ENCODE peak calls at places on chromosomes 4 and X, in four cellular contexts. M is K562, B is GM12878, S is HL-60. L is an unnamed sample.

GRCh38 chr4:152243890-152244595 is 291.8 kb downstream of the FBXW7 start:
- DNase-seq in M (no peak), B (no peak), S (no peak), L (no peak)

GRCh38 chr4:71126719-71127118 is 133.3 kb downstream of the DCK start:
- DNase-seq in M (no peak), B (no peak), S (no peak), L (no peak)

GRCh38 chrX:49247916-49248811 is 12.9 kb downstream of the CCDC22 start:
- DNase-seq in M (no peak), B (no peak), S (no peak), L (no peak)

GRCh38 chr4:35723973-35724372 is 520.3 kb downstream of the ARAP2 start:
- DNase-seq in M (no peak), B (no peak), S (no peak), L (no peak)

GRCh38 chrX:74550295-74550802 is 64.1 kb downstream of the RLIM start:
- DNase-seq in M (peak), B (peak), S (peak), L (no peak)

GRCh38 chr4:124121511-124121934 is 591.0 kb downstream of the ANKRD50 start:
- DNase-seq in M (no peak), B (no peak), S (no peak), L (no peak)

GRCh38 chrX:17464196-17464595 is 89.2 kb downstream of the NHS start:
- DNase-seq in M (no peak), B (no peak), S (no peak), L (no peak)

GRCh38 chr4:100576570-100576969 is 58.7 kb upstream of the EMCN start:
- DNase-seq in M (no peak), B (no peak), S (no peak), L (no peak)

GRCh38 chr4:69122476-69122875 is 26.2 kb downstream of the UGT2B7 start:
- DNase-seq in M (no peak), B (no peak), S (no peak), L (no peak)

GRCh38 chr4:76607266-76607799 is 172.3 kb downstream of the SHROOM3 start:
- DNase-seq in M (no peak), B (peak), S (no peak), L (peak)

GRCh38 chr4:174575436-174575835 is 53.1 kb upstream of the HPGD start:
- DNase-seq in M (no peak), B (no peak), S (no peak), L (no peak)

GRCh38 chr4:6027392-6027791 is 9.2 kb upstream of the C4orf50 start:
- DNase-seq in M (no peak), B (no peak), S (no peak), L (no peak)

GRCh38 chrX:115023139-115023538 is 5.7 kb upstream of the IL13RA2 start:
- DNase-seq in M (peak), B (no peak), S (no peak), L (no peak)

GRCh38 chrX:79630033-79631009 is 263.2 kb upstream of the ITM2A start:
- DNase-seq in M (no peak), B (peak), S (no peak), L (no peak)

GRCh38 chrX:105837227-105837626 is 14.9 kb downstream of the NRK start:
- DNase-seq in M (no peak), B (no peak), S (no peak), L (no peak)

GRCh38 chr4:70969076-70969475 is 24.4 kb upstream of the DCK start:
- DNase-seq in M (no peak), B (no peak), S (no peak), L (no peak)

GRCh38 chr4:6351246-6352000 is 81.8 kb downstream of the WFS1 start:
- DNase-seq in M (no peak), B (no peak), S (no peak), L (no peak)

GRCh38 chrX:63967541-63967940 is 182.5 kb upstream of the ARHGEF9 start:
- DNase-seq in M (no peak), B (no peak), S (no peak), L (no peak)

GRCh38 chr4:168628251-168628650 is 131.4 kb downstream of the PALLD start:
- DNase-seq in M (no peak), B (no peak), S (no peak), L (no peak)

GRCh38 chr4:41644915-41645295 is 103.6 kb downstream of the PHOX2B start:
- DNase-seq in M (no peak), B (no peak), S (no peak), L (no peak)

GRCh38 chr4:5812506-5813229 is 80.2 kb downstream of the CRMP1 start:
- DNase-seq in M (peak), B (no peak), S (peak), L (peak)

GRCh38 chr4:105710012-105710600 is 1.5 kb downstream of the GSTCD start:
- DNase-seq in M (no peak), B (no peak), S (no peak), L (no peak)

GRCh38 chr4:173509031-173510001 is 20.7 kb downstream of the HAND2 start:
- DNase-seq in M (no peak), B (no peak), S (peak), L (no peak)

GRCh38 chr4:63563288-63564014 is 845.8 kb downstream of the TECRL start:
- DNase-seq in M (no peak), B (no peak), S (no peak), L (no peak)

GRCh38 chr4:43898836-43899235 is 549.8 kb downstream of the KCTD8 start:
- DNase-seq in M (no peak), B (no peak), S (no peak), L (no peak)

GRCh38 chr4:145505945-145506344 is 24.3 kb downstream of the SMAD1 start:
- DNase-seq in M (no peak), B (no peak), S (no peak), L (no peak)

GRCh38 chrX:5907202-5907601 is 321.5 kb downstream of the NLGN4X start:
- DNase-seq in M (no peak), B (no peak), S (no peak), L (no peak)

GRCh38 chr4:144788469-144788868 is 142.5 kb downstream of the HHIP start:
- DNase-seq in M (no peak), B (no peak), S (no peak), L (no peak)

GRCh38 chrX:134026732-134027311 is 41.4 kb upstream of the GPC3 start:
- DNase-seq in M (peak), B (no peak), S (peak), L (no peak)

GRCh38 chrX:43526878-43527277 is 129.2 kb upstream of the MAOA start:
- DNase-seq in M (no peak), B (no peak), S (no peak), L (no peak)

GRCh38 chr4:154126276-154126675 is 337.4 kb upstream of the SFRP2 start:
- DNase-seq in M (no peak), B (no peak), S (no peak), L (no peak)

GRCh38 chrX:40102393-40103381 is 4.9 kb upstream of the BCOR start:
- DNase-seq in M (no peak), B (no peak), S (no peak), L (no peak)

GRCh38 chr4:161256172-161256571 is 907.6 kb downstream of the FSTL5 start:
- DNase-seq in M (no peak), B (no peak), S (no peak), L (no peak)

GRCh38 chr4:161254375-161254774 is 909.4 kb downstream of the FSTL5 start:
- DNase-seq in M (no peak), B (no peak), S (no peak), L (no peak)

GRCh38 chr4:161249779-161250440 is 913.9 kb downstream of the FSTL5 start:
- DNase-seq in M (no peak), B (no peak), S (no peak), L (no peak)

GRCh38 chr4:161248880-161249279 is 914.9 kb downstream of the FSTL5 start:
- DNase-seq in M (no peak), B (no peak), S (no peak), L (no peak)

GRCh38 chr4:161252520-161253141 is 911.2 kb downstream of the FSTL5 start:
- DNase-seq in M (peak), B (peak), S (peak), L (no peak)
- TF ChIP-seq SPI1 in M (no peak), B (no peak), S (no peak), L (no peak)

GRCh38 chr4:95178938-95179337 is 369.8 kb downstream of the UNC5C start:
- DNase-seq in M (no peak), B (no peak), S (no peak), L (no peak)

GRCh38 chr4:95180531-95181315 is 368.1 kb downstream of the UNC5C start:
- DNase-seq in M (no peak), B (no peak), S (no peak), L (no peak)

GRCh38 chr4:95183656-95184408 is 364.9 kb downstream of the UNC5C start:
- DNase-seq in M (no peak), B (no peak), S (no peak), L (no peak)

GRCh38 chr4:95181446-95182306 is 367.1 kb downstream of the UNC5C start:
- DNase-seq in M (peak), B (no peak), S (no peak), L (no peak)
- TF ChIP-seq POLR2AphosphoS5 in M (no peak), B (no peak), S (no peak), L (no peak)

DNA sequence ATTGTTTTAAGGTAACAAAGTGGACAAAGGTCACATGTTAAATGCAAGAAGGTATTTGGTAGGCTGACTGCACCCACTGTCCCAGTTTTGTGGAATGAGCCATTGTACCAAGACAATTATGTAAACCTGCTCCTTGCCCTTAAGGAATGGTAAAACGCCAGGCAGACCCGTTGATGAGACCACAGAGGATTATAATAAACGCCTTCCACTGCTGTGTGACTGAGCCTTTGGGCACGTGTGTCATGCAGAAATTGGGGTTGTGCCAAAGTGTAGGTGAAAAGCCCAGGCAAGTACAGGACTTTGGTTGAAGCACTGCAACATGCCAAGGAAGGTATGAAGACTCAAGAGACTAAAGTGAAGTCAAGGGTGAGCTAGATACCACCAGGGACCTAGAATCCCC is 59.7 kb downstream of the LRRC66 start:
- DNase-seq in M (no peak), B (no peak), S (no peak), L (no peak)
- TF ChIP-seq SPI1 in M (no peak), B (no peak), S (no peak), L (no peak)

GRCh38 chrX:68895339-68896250 is 66.8 kb downstream of the EFNB1 start:
- DNase-seq in M (peak), B (no peak), S (no peak), L (no peak)
- TF ChIP-seq POLR2AphosphoS5 in M (no peak), B (no peak), S (no peak), L (no peak)

GRCh38 chr4:25861422-25861926 is 1.3 kb downstream of the SEL1L3 start:
- DNase-seq in M (peak), B (no peak), S (peak), L (no peak)
- TF ChIP-seq SPI1 in M (no peak), B (no peak), S (no peak), L (peak)

L was measured in GM12891.